ENCODE peak calls at places on chromosomes 6 and 20, in four cellular contexts. K is H1, O is mesendoderm, R is IMR-90. Z is an unnamed sample.

GRCh38 chr6:109073344-109074235 is 21.1 kb downstream of the SESN1 start:
- DNase-seq in O (peak), R (peak), K (no peak), Z (no peak)

GRCh38 chr20:3869839-3870634 is 19.1 kb upstream of the PANK2 start:
- DNase-seq in K (no peak), R (no peak), O (no peak), Z (no peak)

GRCh38 chr20:38343107-38343797 is 3.0 kb upstream of the LBP start:
- DNase-seq in R (peak), K (no peak), O (no peak), Z (no peak)

GRCh38 chr6:30688569-30688968 is 2.1 kb upstream of the PPP1R18 start:
- DNase-seq in K (no peak), O (no peak), R (no peak), Z (no peak)

GRCh38 chr6:21459646-21460045 is 133.9 kb upstream of the SOX4 start:
- DNase-seq in O (no peak), K (no peak), R (no peak), Z (no peak)

GRCh38 chr6:153210083-153210482 is 79.0 kb upstream of the RGS17 start:
- DNase-seq in R (peak), O (no peak), K (no peak), Z (no peak)

GRCh38 chr20:51800769-51801219 is 1.5 kb downstream of the SALL4 start:
- DNase-seq in O (peak), R (no peak), K (no peak), Z (no peak)

GRCh38 chr20:32511358-32512046 is 73.6 kb downstream of the NOL4L start:
- DNase-seq in R (no peak), K (no peak), O (no peak), Z (no peak)

GRCh38 chr6:5215181-5215580 is 45.6 kb downstream of the LYRM4 start:
- DNase-seq in R (peak), K (no peak), O (no peak), Z (no peak)

GRCh38 chr6:155315516-155315871 is 1.2 kb upstream of the TFB1M start:
- DNase-seq in K (no peak), O (no peak), R (no peak), Z (no peak)

GRCh38 chr6:43936476-43936875 is 166.5 kb downstream of the VEGFA start:
- DNase-seq in K (no peak), R (no peak), O (peak), Z (peak)

GRCh38 chr6:116282698-116283097 is 3.0 kb upstream of the TSPYL1 start:
- DNase-seq in K (no peak), O (no peak), R (peak), Z (no peak)

GRCh38 chr6:138692978-138693909 is 80.3 kb upstream of the CCDC28A start:
- DNase-seq in O (peak), R (peak), K (peak), Z (peak)

GRCh38 chr6:28988536-28989415 is 16.3 kb downstream of the ZNF311 start:
- DNase-seq in R (peak), K (peak), O (peak), Z (peak)

GRCh38 chr6:159007510-159007909 is 7.5 kb upstream of the RSPH3 start:
- DNase-seq in R (no peak), K (no peak), O (no peak), Z (no peak)

GRCh38 chr6:144007779-144008500 is at the start of gene PLAGL1:
- DNase-seq in O (peak), K (no peak), R (peak), Z (peak)

GRCh38 chr6:155646443-155646842 is 190.8 kb upstream of the NOX3 start:
- DNase-seq in K (no peak), R (peak), O (no peak), Z (no peak)

GRCh38 chr6:148147431-148147830 is 195.2 kb upstream of the SASH1 start:
- DNase-seq in K (no peak), O (no peak), R (no peak), Z (no peak)

GRCh38 chr6:31721351-31722020 is at the start of gene LY6G6C:
- DNase-seq in K (no peak), R (no peak), O (no peak), Z (no peak)

GRCh38 chr20:42483694-42484303 is 705.9 kb downstream of the PTPRT start:
- DNase-seq in R (no peak), K (peak), O (peak), Z (peak)

GRCh38 chr6:16635810-16636602 is 125.3 kb downstream of the ATXN1 start:
- DNase-seq in R (peak), O (peak), K (peak), Z (peak)

GRCh38 chr20:13416531-13416930 is 195.5 kb downstream of the ISM1 start:
- DNase-seq in O (no peak), R (no peak), K (no peak), Z (no peak)

GRCh38 chr6:90214461-90214860 is 82.2 kb downstream of the BACH2 start:
- DNase-seq in K (no peak), O (no peak), R (no peak), Z (no peak)

GRCh38 chr6:168385858-168386735 is 54.9 kb upstream of the SMOC2 start:
- DNase-seq in K (no peak), O (no peak), R (no peak), Z (no peak)

GRCh38 chr20:40980106-40980827 is 48.4 kb upstream of the TOP1 start:
- DNase-seq in R (no peak), K (no peak), O (no peak), Z (no peak)

GRCh38 chr6:30227763-30228487 is 14.7 kb upstream of the TRIM26 start:
- DNase-seq in O (peak), R (no peak), K (no peak), Z (no peak)

GRCh38 chr6:84645000-84645399 is 119.4 kb downstream of the TBX18 start:
- DNase-seq in R (peak), K (no peak), O (no peak), Z (no peak)

GRCh38 chr20:41499961-41500725 is 118.0 kb downstream of the CHD6 start:
- DNase-seq in K (no peak), R (no peak), O (peak), Z (no peak)

GRCh38 chr6:125918681-125919566 is 37.6 kb upstream of the HINT3 start:
- DNase-seq in R (peak), O (peak), K (no peak), Z (no peak)

GRCh38 chr6:44442235-44442634 is 54.7 kb downstream of the CDC5L start:
- DNase-seq in K (no peak), O (no peak), R (no peak), Z (no peak)

GRCh38 chr20:40254023-40254772 is 434.8 kb downstream of the MAFB start:
- DNase-seq in R (no peak), O (no peak), K (no peak), Z (no peak)

GRCh38 chr6:142821164-142821716 is 123.7 kb downstream of the HIVEP2 start:
- DNase-seq in K (no peak), R (no peak), O (no peak), Z (no peak)

GRCh38 chr6:36678488-36679042 is at the start of gene CDKN1A:
- DNase-seq in R (peak), K (no peak), O (peak), Z (peak)

GRCh38 chr6:125252891-125253290 is 48.9 kb downstream of the HDDC2 start:
- DNase-seq in R (peak), K (no peak), O (no peak), Z (no peak)

GRCh38 chr6:157488635-157489226 is 107.7 kb downstream of the ZDHHC14 start:
- DNase-seq in R (no peak), O (peak), K (no peak), Z (no peak)

GRCh38 chr6:9140861-9141534 is 705.7 kb upstream of the SLC35B3 start:
- DNase-seq in K (no peak), O (no peak), R (peak), Z (no peak)

GRCh38 chr20:47441774-47442150 is 59.9 kb upstream of the NCOA3 start:
- DNase-seq in R (no peak), O (no peak), K (no peak), Z (no peak)

GRCh38 chr20:5687884-5688283 is 62.3 kb upstream of the SHLD1 start:
- DNase-seq in K (no peak), O (no peak), R (no peak), Z (no peak)

GRCh38 chr20:5689451-5689850 is 60.8 kb upstream of the SHLD1 start:
- DNase-seq in K (no peak), O (no peak), R (no peak), Z (no peak)

GRCh38 chr20:5686381-5687105 is 63.7 kb upstream of the SHLD1 start:
- DNase-seq in R (no peak), K (no peak), O (no peak), Z (no peak)

GRCh38 chr20:5691918-5692618 is 58.1 kb upstream of the SHLD1 start:
- DNase-seq in R (no peak), K (no peak), O (no peak), Z (no peak)

GRCh38 chr20:5688431-5688972 is 61.7 kb upstream of the SHLD1 start:
- DNase-seq in R (no peak), O (no peak), K (no peak), Z (no peak)
- H2BK15ac ChIP-seq in R (no peak), O (no peak), K (no peak), Z (no peak)

GRCh38 chr20:57896017-57896416 is 186.2 kb upstream of the PMEPA1 start:
- DNase-seq in R (no peak), O (no peak), K (no peak), Z (no peak)
- H3K56ac ChIP-seq in R (no peak), O (no peak), K (no peak), Z (no peak)

GRCh38 chr20:62390306-62391164 is 3.6 kb downstream of the RPS21 start:
- DNase-seq in R (no peak), K (no peak), O (no peak), Z (no peak)
- H3K23ac ChIP-seq in R (no peak), K (no peak), O (no peak), Z (no peak)

DNA sequence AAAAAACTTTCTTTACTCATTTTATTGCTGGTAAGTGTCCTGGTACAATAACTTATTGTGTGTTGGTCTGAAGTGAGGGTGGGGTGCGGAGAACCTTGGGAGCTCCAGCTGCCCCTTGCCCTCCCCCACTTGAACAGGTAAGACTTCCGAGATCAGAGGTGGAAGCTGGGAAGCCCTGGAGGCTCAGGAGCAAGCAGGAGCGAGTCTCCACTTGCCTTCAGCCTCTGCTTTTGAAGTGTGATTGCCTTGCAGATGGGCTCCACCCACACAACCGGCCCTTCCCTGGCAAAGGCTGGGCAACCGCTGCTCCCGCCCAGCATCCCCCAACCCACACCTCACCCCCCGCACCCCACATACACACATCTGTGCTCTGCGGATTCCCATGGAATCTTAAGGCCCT is 179.6 kb downstream of the TFAP2C start:
- DNase-seq in O (no peak), K (no peak), R (no peak), Z (peak)
- H2BK15ac ChIP-seq in O (no peak), K (no peak), R (no peak), Z (no peak)

GRCh38 chr6:45647341-45648138 is 269.8 kb upstream of the SUPT3H start:
- DNase-seq in R (peak), K (no peak), O (peak), Z (no peak)
- H3K56ac ChIP-seq in R (no peak), K (no peak), O (no peak), Z (no peak)

Z was measured in H9.